ENCODE peak calls at places on chromosomes 2 and 18, in eight cellular contexts. G is neuronal stem cell, Z is prostate gland, B is neural progenitor cell, A is PC-3, W is fibroblast of lung, H is cardiac muscle cell, L is breast epithelium. P is an unnamed sample. For H3K4me1, the result is how much of the 10 kb centered on the place peaks cover.

GRCh38 chr2:230738391-230738811 is 25.8 kb downstream of the CAB39 start:
- DNase-seq in B (no peak), L (no peak), H (no peak), G (no peak), A (peak), Z (no peak), W (peak), P (no peak)

GRCh38 chr18:31490838-31491237 is 7.1 kb upstream of the DSG2 start:
- DNase-seq in H (no peak), A (no peak), B (no peak), Z (no peak), L (no peak), W (no peak), G (no peak), P (no peak)

GRCh38 chr2:41930807-41931566 is 116.8 kb upstream of the PKDCC start:
- DNase-seq in H (no peak), A (peak), L (no peak), Z (no peak), G (no peak), W (peak), B (no peak), P (no peak)

GRCh38 chr2:117378653-117379052 is 435.8 kb upstream of the DDX18 start:
- DNase-seq in B (no peak), L (no peak), H (no peak), G (no peak), A (no peak), W (no peak), Z (no peak), P (no peak)

GRCh38 chr18:24414349-24415003 is 12.0 kb upstream of the IMPACT start:
- DNase-seq in L (no peak), G (no peak), W (no peak), Z (no peak), A (no peak), B (no peak), H (no peak), P (no peak)

GRCh38 chr18:11749305-11749704 is 60.2 kb downstream of the GNAL start:
- DNase-seq in B (no peak), W (no peak), G (no peak), A (no peak), L (no peak), Z (no peak), H (no peak), P (no peak)

GRCh38 chr18:48293954-48294893 is 115.0 kb downstream of the ZBTB7C start:
- DNase-seq in B (no peak), W (no peak), A (peak), H (no peak), G (no peak), L (peak), Z (no peak), P (no peak)

GRCh38 chr2:48328972-48329723 is 200.8 kb upstream of the STON1 start:
- DNase-seq in B (peak), L (no peak), W (no peak), A (no peak), G (peak), H (no peak), Z (no peak), P (no peak)

GRCh38 chr2:241217320-241218031 is 29.0 kb downstream of the ANO7 start:
- DNase-seq in Z (peak), A (peak), H (peak), B (peak), W (peak), L (peak), G (peak), P (peak)

GRCh38 chr2:181399046-181399445 is 58.1 kb upstream of the ITGA4 start:
- DNase-seq in W (no peak), G (no peak), B (peak), Z (no peak), L (no peak), A (no peak), H (no peak), P (no peak)

GRCh38 chr2:147008481-147008880 is 836.3 kb upstream of the ACVR2A start:
- DNase-seq in B (no peak), G (no peak), W (no peak), Z (no peak), H (no peak), A (peak), L (no peak), P (no peak)

GRCh38 chr2:118643286-118643685 is 204.2 kb downstream of the EN1 start:
- DNase-seq in A (peak), G (no peak), W (no peak), B (no peak), L (no peak), H (no peak), Z (no peak), P (no peak)

GRCh38 chr2:172351586-172351985 is 75.8 kb upstream of the ITGA6 start:
- DNase-seq in A (no peak), W (no peak), H (no peak), L (peak), Z (no peak), G (no peak), B (no peak), P (no peak)

GRCh38 chr2:19871836-19872235 is 29.9 kb downstream of the TTC32 start:
- DNase-seq in W (no peak), H (no peak), B (no peak), Z (no peak), A (no peak), G (no peak), L (no peak), P (no peak)

GRCh38 chr2:9400268-9401058 is 22.9 kb downstream of the ITGB1BP1 start:
- DNase-seq in L (no peak), B (no peak), G (no peak), A (peak), Z (no peak), W (no peak), H (no peak), P (no peak)

GRCh38 chr2:46150445-46150970 is 146.7 kb upstream of the EPAS1 start:
- DNase-seq in H (no peak), B (no peak), W (no peak), L (no peak), Z (no peak), A (no peak), G (no peak), P (no peak)

GRCh38 chr18:58400337-58400885 is 228.5 kb downstream of the ALPK2 start:
- DNase-seq in G (no peak), L (no peak), B (no peak), Z (no peak), H (no peak), W (peak), A (no peak), P (no peak)

GRCh38 chr2:43027496-43027895 is 198.9 kb downstream of the ZFP36L2 start:
- DNase-seq in G (no peak), L (no peak), H (no peak), A (no peak), Z (no peak), B (no peak), W (no peak), P (no peak)

GRCh38 chr2:120308038-120308910 is 37.7 kb upstream of the INHBB start:
- DNase-seq in Z (no peak), W (no peak), G (no peak), L (no peak), H (no peak), B (no peak), A (no peak), P (no peak)

GRCh38 chr18:12939161-12939560 is 8.7 kb upstream of the SEH1L start:
- DNase-seq in G (no peak), W (no peak), B (no peak), A (no peak), Z (no peak), L (no peak), H (no peak), P (no peak)

GRCh38 chr2:20623241-20623640 is 27.7 kb downstream of the HS1BP3 start:
- DNase-seq in L (no peak), A (no peak), G (no peak), Z (no peak), B (no peak), H (no peak), W (no peak), P (no peak)

GRCh38 chr18:48374423-48375149 is 34.6 kb downstream of the ZBTB7C start:
- DNase-seq in L (no peak), G (no peak), H (no peak), B (no peak), Z (no peak), W (no peak), A (no peak), P (no peak)

GRCh38 chr2:107502463-107503079 is 324.1 kb upstream of the RGPD4 start:
- DNase-seq in A (no peak), W (no peak), H (no peak), Z (no peak), L (no peak), B (no peak), G (no peak), P (no peak)

GRCh38 chr2:38075436-38076249 is at the start of gene CYP1B1:
- DNase-seq in H (no peak), L (no peak), A (no peak), G (no peak), W (no peak), Z (no peak), B (peak), P (no peak)

GRCh38 chr2:221308507-221309054 is 263.5 kb downstream of the EPHA4 start:
- DNase-seq in Z (no peak), A (no peak), H (no peak), W (no peak), L (no peak), G (no peak), B (no peak), P (no peak)

GRCh38 chr2:14189929-14190328 is 442.6 kb upstream of the LRATD1 start:
- DNase-seq in Z (no peak), W (peak), A (peak), G (no peak), H (no peak), L (no peak), B (no peak), P (no peak)

GRCh38 chr2:24489942-24490673 is 946 bp upstream of the NCOA1 start:
- DNase-seq in L (no peak), G (peak), W (peak), B (peak), H (peak), Z (peak), A (peak), P (no peak)

GRCh38 chr2:76170856-76171255 is 460.1 kb upstream of the GCFC2 start:
- DNase-seq in W (no peak), H (no peak), B (no peak), G (no peak), A (no peak), Z (no peak), L (no peak), P (no peak)

GRCh38 chr2:76163860-76164259 is 453.1 kb upstream of the GCFC2 start:
- DNase-seq in G (no peak), H (no peak), B (no peak), W (no peak), L (no peak), A (no peak), Z (no peak), P (no peak)

GRCh38 chr2:76169985-76170384 is 459.3 kb upstream of the GCFC2 start:
- DNase-seq in H (no peak), G (no peak), W (no peak), Z (no peak), L (no peak), A (no peak), B (no peak), P (no peak)

GRCh38 chr2:76174505-76174904 is 463.8 kb upstream of the GCFC2 start:
- DNase-seq in A (no peak), Z (no peak), W (no peak), B (no peak), L (no peak), H (no peak), G (no peak), P (no peak)

DNA sequence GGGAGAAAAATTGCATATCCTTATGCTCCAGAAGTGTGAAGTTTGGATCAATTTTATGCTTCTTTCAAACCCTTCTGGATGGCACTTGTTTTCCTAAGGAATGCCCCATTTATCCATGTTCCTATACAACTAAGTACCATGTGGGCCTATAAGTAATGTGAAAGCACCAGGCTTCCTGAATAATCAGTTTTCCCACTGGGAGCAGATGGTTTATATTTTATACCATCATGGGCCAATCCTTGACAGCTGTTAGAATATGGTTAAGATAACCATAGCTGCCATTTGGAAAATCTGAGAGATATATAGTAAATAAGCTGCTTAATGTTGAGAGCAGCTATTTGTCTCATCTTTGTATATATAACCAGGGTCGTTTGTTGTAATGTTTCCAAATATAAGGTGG is 458.6 kb upstream of the GCFC2 start:
- DNase-seq in A (no peak), H (no peak), G (no peak), B (no peak), W (no peak), L (no peak), Z (no peak), P (no peak)
- H3K4me1 ChIP-seq in A (under half), H (under half), G (under half), B (under half), W (under half), L (under half), Z (under half), P (under half)

GRCh38 chr18:30248061-30248460 is 794.5 kb downstream of the DSC3 start:
- DNase-seq in G (no peak), L (no peak), A (no peak), Z (no peak), H (no peak), B (no peak), W (no peak), P (no peak)
- H3K4me1 ChIP-seq in G (under half), L (under half), A (under half), Z (under half), H (under half), B (under half), W (under half), P (under half)

GRCh38 chr2:160356485-160356884 is 137.1 kb downstream of the RBMS1 start:
- DNase-seq in W (no peak), G (no peak), H (no peak), Z (no peak), B (no peak), A (no peak), L (no peak), P (no peak)
- H3K4me1 ChIP-seq in W (under half), G (under half), H (under half), Z (under half), B (under half), A (half or more), L (under half), P (under half)

GRCh38 chr2:215829261-215829660 is 184.1 kb downstream of the MREG start:
- DNase-seq in Z (no peak), B (no peak), W (no peak), H (no peak), G (no peak), A (no peak), L (no peak), P (no peak)
- H3K4me1 ChIP-seq in Z (under half), B (under half), W (under half), H (under half), G (under half), A (under half), L (under half), P (half or more)

GRCh38 chr2:219278655-219279150 is 463 bp upstream of the DNAJB2 start:
- DNase-seq in W (no peak), H (no peak), L (no peak), B (no peak), G (no peak), A (no peak), Z (no peak), P (no peak)

GRCh38 chr2:219280682-219281081 is 1.5 kb downstream of the DNAJB2 start:
- DNase-seq in B (no peak), W (no peak), A (no peak), G (no peak), Z (no peak), H (no peak), L (no peak), P (no peak)

GRCh38 chr2:219279151-219279915 is at the start of gene DNAJB2:
- DNase-seq in Z (peak), L (peak), H (peak), G (peak), B (peak), A (peak), W (peak), P (peak)

GRCh38 chr2:219279916-219280516 is 850 bp downstream of the DNAJB2 start:
- DNase-seq in A (no peak), Z (no peak), H (no peak), G (no peak), W (no peak), L (no peak), B (peak), P (no peak)

DNA sequence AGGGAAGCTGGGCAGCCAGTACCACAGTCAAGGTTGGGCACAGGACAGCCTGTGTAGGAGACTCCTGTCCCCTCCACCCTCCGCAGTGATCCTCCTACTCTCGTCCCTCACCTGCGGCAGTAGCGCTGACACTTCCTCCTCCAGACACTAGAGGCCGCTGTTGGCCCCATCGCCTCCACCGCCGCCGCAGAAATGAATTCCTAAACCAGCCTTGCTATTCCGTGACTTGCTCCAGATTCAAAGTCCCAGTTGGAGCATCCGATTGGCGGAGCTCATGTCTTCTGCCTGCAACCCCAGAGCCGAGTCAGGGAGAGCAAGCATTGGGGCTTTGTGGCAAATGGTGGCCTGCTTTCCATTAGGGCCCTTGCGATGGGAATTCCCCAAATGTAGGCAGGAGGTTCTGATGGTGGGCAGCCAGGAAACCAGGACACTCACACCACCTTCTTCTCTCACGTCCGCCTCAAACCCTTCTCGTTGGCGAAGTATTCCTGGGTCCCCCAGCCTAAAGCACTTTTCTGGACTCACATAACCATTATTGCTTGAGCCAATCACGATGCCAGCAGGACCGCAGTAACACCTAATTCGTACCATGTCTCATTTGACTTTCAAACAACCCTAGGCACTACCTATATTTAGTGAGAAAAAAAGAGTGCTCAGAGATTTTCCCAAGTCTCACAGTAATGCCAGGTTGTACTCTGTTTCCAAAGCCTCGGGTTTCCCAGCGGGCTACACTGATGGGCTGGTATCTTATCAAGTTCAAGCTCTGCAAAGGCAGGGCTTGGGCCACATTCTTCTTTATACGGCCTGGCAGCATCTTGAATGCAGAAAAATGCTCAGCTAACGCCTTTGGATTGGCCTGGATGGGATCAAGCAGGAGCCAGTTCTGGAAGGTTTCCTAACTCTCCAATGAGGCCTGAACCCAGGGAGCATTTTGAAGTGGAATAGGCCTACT is 1.2 kb upstream of the DNAJB2 start:
- DNase-seq in G (peak), H (peak), B (peak), A (peak), W (peak), Z (peak), L (peak), P (no peak)
- H3K4me1 ChIP-seq in G (under half), H (under half), B (under half), A (under half), W (under half), Z (under half), L (under half), P (under half)

GRCh38 chr2:200757414-200757813 is 54.3 kb upstream of the BZW1 start:
- DNase-seq in B (no peak), Z (no peak), H (no peak), A (no peak), G (no peak), W (no peak), L (no peak), P (no peak)
- H3K4me1 ChIP-seq in B (under half), Z (under half), H (under half), A (half or more), G (under half), W (under half), L (under half), P (under half)